ENCODE peak calls at places on chromosomes 6 and 20, in ten cellular contexts. R, P, F, V, W, J, A, O, X and E are unnamed samples.

GRCh38 chr6:159084493-159085091 is 39.8 kb upstream of the TAGAP start:
- DNase-seq in R (no peak), P (no peak), F (peak), V (no peak), W (no peak), J (no peak), A (no peak), O (no peak), X (peak), E (no peak)

GRCh38 chr6:29696147-29697129 is 15.5 kb upstream of the ZFP57 start:
- DNase-seq in R (no peak), P (no peak), F (peak), V (peak), W (no peak), J (no peak), A (peak), O (no peak), X (no peak), E (no peak)

GRCh38 chr6:24574809-24575208 is 71.2 kb downstream of the KIAA0319 start:
- DNase-seq in R (no peak), P (no peak), F (peak), V (no peak), W (no peak), J (no peak), A (no peak), O (no peak), X (no peak), E (no peak)

GRCh38 chr6:44735631-44735963 is 348.1 kb downstream of the CDC5L start:
- DNase-seq in R (peak), P (peak), F (peak), V (no peak), W (no peak), J (no peak), A (no peak), O (no peak), X (peak), E (no peak)

GRCh38 chr6:70706491-70707123 is 38.9 kb downstream of the SMAP1 start:
- DNase-seq in R (peak), P (no peak), F (peak), V (no peak), W (peak), J (no peak), A (no peak), O (no peak), X (peak), E (no peak)

GRCh38 chr20:13452470-13453124 is 186.1 kb downstream of the TASP1 start:
- DNase-seq in R (no peak), P (no peak), F (no peak), V (no peak), W (no peak), J (no peak), A (no peak), O (no peak), X (no peak), E (no peak)

GRCh38 chr20:25030007-25030648 is 27.8 kb downstream of the ACSS1 start:
- DNase-seq in R (no peak), P (no peak), F (no peak), V (no peak), W (no peak), J (no peak), A (no peak), O (no peak), X (no peak), E (no peak)

GRCh38 chr6:42569102-42570028 is 5.5 kb downstream of the UBR2 start:
- DNase-seq in R (peak), P (no peak), F (peak), V (no peak), W (no peak), J (no peak), A (no peak), O (peak), X (peak), E (no peak)

GRCh38 chr6:16229710-16230109 is 8.7 kb upstream of the GMPR start:
- DNase-seq in R (no peak), P (no peak), F (peak), V (no peak), W (no peak), J (no peak), A (no peak), O (no peak), X (no peak), E (no peak)

GRCh38 chr6:149044394-149044965 is 273.0 kb upstream of the TAB2 start:
- DNase-seq in R (no peak), P (no peak), F (no peak), V (no peak), W (no peak), J (no peak), A (no peak), O (no peak), X (no peak), E (no peak)

GRCh38 chr20:19098806-19099578 is 113.5 kb upstream of the SLC24A3 start:
- DNase-seq in R (no peak), P (no peak), F (no peak), V (no peak), W (no peak), J (peak), A (no peak), O (no peak), X (no peak), E (no peak)

GRCh38 chr6:35363293-35363750 is 21.0 kb downstream of the PPARD start:
- DNase-seq in R (no peak), P (no peak), F (peak), V (peak), W (no peak), J (no peak), A (no peak), O (no peak), X (peak), E (no peak)

GRCh38 chr6:38171997-38172738 is 352.6 kb downstream of the ZFAND3 start:
- DNase-seq in R (no peak), P (no peak), F (no peak), V (no peak), W (no peak), J (peak), A (no peak), O (no peak), X (no peak), E (no peak)

GRCh38 chr20:11728937-11729336 is 188.8 kb upstream of the BTBD3 start:
- DNase-seq in R (no peak), P (no peak), F (no peak), V (no peak), W (no peak), J (no peak), A (no peak), O (no peak), X (no peak), E (no peak)

GRCh38 chr6:53436904-53437303 is 88.2 kb upstream of the ELOVL5 start:
- DNase-seq in R (no peak), P (no peak), F (peak), V (no peak), W (no peak), J (no peak), A (no peak), O (no peak), X (peak), E (no peak)

GRCh38 chr6:26173836-26174144 is 86.6 kb downstream of the HFE start:
- DNase-seq in R (no peak), P (no peak), F (no peak), V (no peak), W (no peak), J (no peak), A (no peak), O (no peak), X (no peak), E (no peak)

GRCh38 chr20:31485450-31486339 is 10.6 kb downstream of the REM1 start:
- DNase-seq in R (no peak), P (no peak), F (peak), V (no peak), W (no peak), J (peak), A (no peak), O (peak), X (peak), E (no peak)

GRCh38 chr6:49328051-49328450 is 135.0 kb downstream of the MMUT start:
- DNase-seq in R (no peak), P (no peak), F (peak), V (no peak), W (no peak), J (no peak), A (no peak), O (no peak), X (no peak), E (no peak)

GRCh38 chr6:157614026-157614484 is 209.0 kb upstream of the SNX9 start:
- DNase-seq in R (peak), P (no peak), F (peak), V (no peak), W (no peak), J (no peak), A (no peak), O (no peak), X (peak), E (no peak)

GRCh38 chr6:26340066-26340465 is 24.9 kb upstream of the BTN3A2 start:
- DNase-seq in R (no peak), P (no peak), F (no peak), V (no peak), W (no peak), J (no peak), A (no peak), O (no peak), X (no peak), E (no peak)

GRCh38 chr6:27374824-27375612 is 13.5 kb upstream of the ZNF391 start:
- DNase-seq in R (no peak), P (no peak), F (peak), V (peak), W (peak), J (peak), A (peak), O (no peak), X (peak), E (peak)

GRCh38 chr6:33658982-33659689 is 38.0 kb downstream of the ITPR3 start:
- DNase-seq in R (no peak), P (no peak), F (no peak), V (no peak), W (no peak), J (no peak), A (no peak), O (no peak), X (no peak), E (no peak)

GRCh38 chr6:43107344-43108062 is 31.4 kb downstream of the PTK7 start:
- DNase-seq in R (no peak), P (no peak), F (no peak), V (no peak), W (no peak), J (no peak), A (no peak), O (no peak), X (no peak), E (peak)

GRCh38 chr6:113301651-113302050 is 555.5 kb upstream of the MARCKS start:
- DNase-seq in R (no peak), P (no peak), F (no peak), V (no peak), W (no peak), J (no peak), A (no peak), O (no peak), X (peak), E (no peak)

GRCh38 chr6:158208226-158208807 is 40.2 kb downstream of the GTF2H5 start:
- DNase-seq in R (no peak), P (no peak), F (peak), V (no peak), W (no peak), J (no peak), A (no peak), O (no peak), X (no peak), E (no peak)